ENCODE peak calls at places on chromosome 12, in five cellular contexts. One of them, this sample, is unnamed.

GRCh38 chr12:109910969-109911348 is 10.9 kb downstream of the TCHP start:
- DNase-seq in thoracic aorta: no peak
- DNase-seq in pancreas: peak
- DNase-seq in tibial nerve: no peak
- DNase-seq in body of pancreas: no peak
- DNase-seq in this sample: no peak

GRCh38 chr12:91854725-91855124 is 290.9 kb downstream of the BTG1 start:
- DNase-seq in thoracic aorta: no peak
- DNase-seq in pancreas: no peak
- DNase-seq in tibial nerve: no peak
- DNase-seq in body of pancreas: no peak
- DNase-seq in this sample: no peak

GRCh38 chr12:90199008-90199407 is 490.4 kb upstream of the ATP2B1 start:
- DNase-seq in thoracic aorta: no peak
- DNase-seq in pancreas: no peak
- DNase-seq in tibial nerve: no peak
- DNase-seq in body of pancreas: no peak
- DNase-seq in this sample: no peak

GRCh38 chr12:4293299-4293941 is 19.9 kb downstream of the CCND2 start:
- DNase-seq in thoracic aorta: no peak
- DNase-seq in pancreas: no peak
- DNase-seq in tibial nerve: no peak
- DNase-seq in body of pancreas: no peak
- DNase-seq in this sample: no peak

GRCh38 chr12:19166387-19166786 is 36.9 kb downstream of the PLEKHA5 start:
- DNase-seq in thoracic aorta: no peak
- DNase-seq in pancreas: no peak
- DNase-seq in tibial nerve: no peak
- DNase-seq in body of pancreas: no peak
- DNase-seq in this sample: no peak

GRCh38 chr12:12230275-12230674 is 36.6 kb downstream of the LRP6 start:
- DNase-seq in thoracic aorta: no peak
- DNase-seq in pancreas: no peak
- DNase-seq in tibial nerve: no peak
- DNase-seq in body of pancreas: no peak
- DNase-seq in this sample: no peak

GRCh38 chr12:111785651-111786050 is 18.9 kb downstream of the ALDH2 start:
- DNase-seq in thoracic aorta: no peak
- DNase-seq in pancreas: no peak
- DNase-seq in tibial nerve: no peak
- DNase-seq in body of pancreas: no peak
- DNase-seq in this sample: no peak

GRCh38 chr12:2145433-2145832 is 92.6 kb downstream of the CACNA1C start:
- DNase-seq in thoracic aorta: no peak
- DNase-seq in pancreas: no peak
- DNase-seq in tibial nerve: no peak
- DNase-seq in body of pancreas: no peak
- DNase-seq in this sample: no peak

GRCh38 chr12:66584673-66585072 is 94.2 kb downstream of the GRIP1 start:
- DNase-seq in thoracic aorta: no peak
- DNase-seq in pancreas: no peak
- DNase-seq in tibial nerve: no peak
- DNase-seq in body of pancreas: no peak
- DNase-seq in this sample: no peak

GRCh38 chr12:66746489-66747201 is 67.8 kb upstream of the GRIP1 start:
- DNase-seq in thoracic aorta: no peak
- DNase-seq in pancreas: no peak
- DNase-seq in tibial nerve: no peak
- DNase-seq in body of pancreas: no peak
- DNase-seq in this sample: no peak

GRCh38 chr12:92208613-92209121 is 63.0 kb upstream of the BTG1 start:
- DNase-seq in thoracic aorta: no peak
- DNase-seq in pancreas: no peak
- DNase-seq in tibial nerve: no peak
- DNase-seq in body of pancreas: no peak
- DNase-seq in this sample: no peak

GRCh38 chr12:115824936-115825602 is 452.4 kb downstream of the MED13L start:
- DNase-seq in thoracic aorta: no peak
- DNase-seq in pancreas: no peak
- DNase-seq in tibial nerve: no peak
- DNase-seq in body of pancreas: no peak
- DNase-seq in this sample: no peak

GRCh38 chr12:31118831-31119530 is 45.3 kb downstream of the DDX11 start:
- DNase-seq in thoracic aorta: no peak
- DNase-seq in pancreas: peak
- DNase-seq in tibial nerve: no peak
- DNase-seq in body of pancreas: no peak
- DNase-seq in this sample: no peak

GRCh38 chr12:84036912-84037311 is 875.7 kb downstream of the SLC6A15 start:
- DNase-seq in thoracic aorta: no peak
- DNase-seq in pancreas: no peak
- DNase-seq in tibial nerve: no peak
- DNase-seq in body of pancreas: no peak
- DNase-seq in this sample: no peak

GRCh38 chr12:41981013-41981412 is 163.7 kb downstream of the GXYLT1 start:
- DNase-seq in thoracic aorta: no peak
- DNase-seq in pancreas: no peak
- DNase-seq in tibial nerve: no peak
- DNase-seq in body of pancreas: no peak
- DNase-seq in this sample: no peak

GRCh38 chr12:105296116-105297095 is 34.1 kb upstream of the C12orf75 start:
- DNase-seq in thoracic aorta: no peak
- DNase-seq in pancreas: no peak
- DNase-seq in tibial nerve: no peak
- DNase-seq in body of pancreas: no peak
- DNase-seq in this sample: no peak

GRCh38 chr12:102824218-102824835 is 92.7 kb downstream of the PAH start:
- DNase-seq in thoracic aorta: no peak
- DNase-seq in pancreas: peak
- DNase-seq in tibial nerve: no peak
- DNase-seq in body of pancreas: peak
- DNase-seq in this sample: peak

GRCh38 chr12:123427036-123427769 is 9.3 kb downstream of the RILPL2 start:
- DNase-seq in thoracic aorta: no peak
- DNase-seq in pancreas: no peak
- DNase-seq in tibial nerve: no peak
- DNase-seq in body of pancreas: no peak
- DNase-seq in this sample: no peak

GRCh38 chr12:56021882-56022497 is 1.1 kb downstream of the IKZF4 start:
- DNase-seq in thoracic aorta: no peak
- DNase-seq in pancreas: no peak
- DNase-seq in tibial nerve: no peak
- DNase-seq in body of pancreas: no peak
- DNase-seq in this sample: no peak
- H3K4me3 ChIP-seq in thoracic aorta: peak
- H3K4me3 ChIP-seq in pancreas: no peak
- H3K4me3 ChIP-seq in tibial nerve: peak
- H3K4me3 ChIP-seq in body of pancreas: no peak
- H3K4me3 ChIP-seq in this sample: peak

GRCh38 chr12:27549231-27549800 is 25.3 kb downstream of the PPFIBP1 start:
- DNase-seq in thoracic aorta: no peak
- DNase-seq in pancreas: no peak
- DNase-seq in tibial nerve: no peak
- DNase-seq in body of pancreas: no peak
- DNase-seq in this sample: no peak

GRCh38 chr12:27548301-27549199 is 24.5 kb downstream of the PPFIBP1 start:
- DNase-seq in thoracic aorta: no peak
- DNase-seq in pancreas: no peak
- DNase-seq in tibial nerve: no peak
- DNase-seq in body of pancreas: no peak
- DNase-seq in this sample: no peak

GRCh38 chr12:27542628-27543027 is 18.6 kb downstream of the PPFIBP1 start:
- DNase-seq in thoracic aorta: no peak
- DNase-seq in pancreas: no peak
- DNase-seq in tibial nerve: no peak
- DNase-seq in body of pancreas: no peak
- DNase-seq in this sample: no peak

GRCh38 chr12:27547592-27547991 is 23.6 kb downstream of the PPFIBP1 start:
- DNase-seq in thoracic aorta: no peak
- DNase-seq in pancreas: peak
- DNase-seq in tibial nerve: no peak
- DNase-seq in body of pancreas: no peak
- DNase-seq in this sample: no peak

DNA sequence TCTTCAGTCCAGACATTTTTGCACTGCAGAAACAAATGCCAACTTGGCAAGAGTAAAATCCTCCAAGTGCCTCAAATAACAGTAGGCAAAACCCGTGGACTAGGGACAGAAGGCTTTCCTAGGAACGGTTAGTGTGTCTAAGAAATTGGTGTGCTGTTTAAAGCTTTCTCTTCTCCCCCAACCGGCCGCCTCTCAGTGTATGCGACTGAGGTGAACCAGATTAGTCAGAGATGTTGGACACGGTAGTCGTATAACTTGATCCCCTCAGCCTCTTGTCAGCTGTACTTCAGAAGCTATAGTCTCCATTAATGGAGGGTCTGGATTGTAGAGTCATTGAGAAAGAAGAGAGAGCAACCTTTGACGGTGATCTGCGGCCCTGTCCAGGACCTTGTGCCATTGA is 21.7 kb downstream of the PPFIBP1 start:
- DNase-seq in thoracic aorta: no peak
- DNase-seq in pancreas: no peak
- DNase-seq in tibial nerve: no peak
- DNase-seq in body of pancreas: no peak
- DNase-seq in this sample: no peak
- H3K27ac ChIP-seq in thoracic aorta: peak
- H3K27ac ChIP-seq in pancreas: no peak
- H3K27ac ChIP-seq in tibial nerve: peak
- H3K27ac ChIP-seq in body of pancreas: no peak
- H3K27ac ChIP-seq in this sample: peak

GRCh38 chr12:81245458-81245857 is 167.6 kb downstream of the ACSS3 start:
- DNase-seq in thoracic aorta: no peak
- DNase-seq in pancreas: no peak
- DNase-seq in tibial nerve: no peak
- DNase-seq in body of pancreas: no peak
- DNase-seq in this sample: no peak
- H3K4me3 ChIP-seq in thoracic aorta: no peak
- H3K4me3 ChIP-seq in pancreas: no peak
- H3K4me3 ChIP-seq in tibial nerve: no peak
- H3K4me3 ChIP-seq in body of pancreas: no peak
- H3K4me3 ChIP-seq in this sample: no peak

GRCh38 chr12:56720696-56721615 is 4.1 kb downstream of the NACA start:
- DNase-seq in thoracic aorta: no peak
- DNase-seq in pancreas: no peak
- DNase-seq in tibial nerve: no peak
- DNase-seq in body of pancreas: no peak
- DNase-seq in this sample: peak
- H3K27ac ChIP-seq in thoracic aorta: no peak
- H3K27ac ChIP-seq in pancreas: no peak
- H3K27ac ChIP-seq in tibial nerve: peak
- H3K27ac ChIP-seq in body of pancreas: peak
- H3K27ac ChIP-seq in this sample: peak

GRCh38 chr12:47078086-47078395 is 1.4 kb upstream of the PCED1B start:
- DNase-seq in thoracic aorta: no peak
- DNase-seq in pancreas: no peak
- DNase-seq in tibial nerve: no peak
- DNase-seq in body of pancreas: no peak
- DNase-seq in this sample: no peak
- H3K4me3 ChIP-seq in thoracic aorta: peak
- H3K4me3 ChIP-seq in pancreas: no peak
- H3K4me3 ChIP-seq in tibial nerve: no peak
- H3K4me3 ChIP-seq in body of pancreas: no peak
- H3K4me3 ChIP-seq in this sample: peak

GRCh38 chr12:10068634-10069033 is 30.2 kb downstream of the CLEC1A start:
- DNase-seq in thoracic aorta: no peak
- DNase-seq in pancreas: no peak
- DNase-seq in tibial nerve: no peak
- DNase-seq in body of pancreas: no peak
- DNase-seq in this sample: no peak
- H3K27ac ChIP-seq in thoracic aorta: peak
- H3K27ac ChIP-seq in pancreas: no peak
- H3K27ac ChIP-seq in tibial nerve: peak
- H3K27ac ChIP-seq in body of pancreas: no peak
- H3K27ac ChIP-seq in this sample: no peak

DNA sequence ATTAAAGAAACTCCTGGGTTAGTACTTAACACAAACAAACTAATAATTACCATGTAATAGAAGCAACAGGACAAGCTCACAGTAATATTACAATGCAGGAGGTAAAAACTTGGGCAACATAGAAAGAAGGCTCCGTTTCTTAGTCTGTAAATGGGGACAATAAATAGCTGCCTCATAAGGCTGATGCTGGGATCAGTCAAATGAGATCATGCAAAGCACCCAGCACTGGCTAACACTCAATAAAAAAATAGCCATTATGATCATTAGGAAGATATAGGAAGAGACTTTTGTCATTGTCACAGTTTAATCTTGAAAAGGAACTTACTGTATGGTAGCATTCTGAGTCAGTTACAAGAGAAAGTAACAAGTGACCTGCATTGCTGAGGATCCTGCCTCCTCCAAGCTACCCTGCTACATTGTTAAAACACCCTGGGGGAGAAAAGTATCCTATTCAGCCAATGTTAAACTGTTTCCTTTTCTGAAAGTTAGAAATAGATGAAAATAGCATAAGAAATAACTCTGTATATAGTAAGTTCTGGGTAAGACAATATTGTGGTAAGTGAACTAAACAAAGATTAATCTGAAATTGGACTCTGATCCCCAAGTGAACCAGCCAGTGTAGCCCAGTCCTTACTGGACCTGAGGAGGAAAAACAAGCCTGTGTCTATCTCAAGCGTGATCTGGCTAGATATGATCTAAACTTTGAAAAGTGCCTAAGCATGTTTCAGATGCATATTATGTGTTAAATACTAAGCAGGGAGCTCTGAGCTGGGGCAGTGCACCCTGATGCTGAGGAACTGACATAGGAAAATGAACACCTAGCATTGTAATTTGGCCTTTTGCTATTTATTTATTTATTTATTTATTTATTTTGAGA is 3.6 kb upstream of the NUDT4 start:
- DNase-seq in thoracic aorta: no peak
- DNase-seq in pancreas: no peak
- DNase-seq in tibial nerve: no peak
- DNase-seq in body of pancreas: no peak
- DNase-seq in this sample: no peak
- H3K4me3 ChIP-seq in thoracic aorta: no peak
- H3K4me3 ChIP-seq in pancreas: no peak
- H3K4me3 ChIP-seq in tibial nerve: no peak
- H3K4me3 ChIP-seq in body of pancreas: no peak
- H3K4me3 ChIP-seq in this sample: no peak

GRCh38 chr12:56336361-56337167 is 2.1 kb upstream of the IL23A start:
- DNase-seq in thoracic aorta: no peak
- DNase-seq in pancreas: no peak
- DNase-seq in tibial nerve: no peak
- DNase-seq in body of pancreas: peak
- DNase-seq in this sample: no peak

GRCh38 chr12:56333679-56334489 is at the start of gene PAN2:
- DNase-seq in thoracic aorta: peak
- DNase-seq in pancreas: peak
- DNase-seq in tibial nerve: peak
- DNase-seq in body of pancreas: peak
- DNase-seq in this sample: peak

GRCh38 chr12:56333197-56333678 is 562 bp downstream of the PAN2 start:
- DNase-seq in thoracic aorta: no peak
- DNase-seq in pancreas: no peak
- DNase-seq in tibial nerve: no peak
- DNase-seq in body of pancreas: peak
- DNase-seq in this sample: no peak

GRCh38 chr12:56334490-56334793 is 642 bp upstream of the PAN2 start:
- DNase-seq in thoracic aorta: no peak
- DNase-seq in pancreas: no peak
- DNase-seq in tibial nerve: no peak
- DNase-seq in body of pancreas: no peak
- DNase-seq in this sample: no peak

GRCh38 chr12:56332512-56333196 is 1.1 kb downstream of the PAN2 start:
- DNase-seq in thoracic aorta: no peak
- DNase-seq in pancreas: no peak
- DNase-seq in tibial nerve: no peak
- DNase-seq in body of pancreas: no peak
- DNase-seq in this sample: no peak
- H3K27ac ChIP-seq in thoracic aorta: peak
- H3K27ac ChIP-seq in pancreas: no peak
- H3K27ac ChIP-seq in tibial nerve: peak
- H3K27ac ChIP-seq in body of pancreas: peak
- H3K27ac ChIP-seq in this sample: peak

This sample was measured in tibial artery.